ENCODE peak calls at places on chromosomes 16 and 17, in four cellular contexts. G is neuronal stem cell, Z is IMR-90, B is H1. F is an unnamed sample.

GRCh38 chr17:80791758-80792284 is 199.8 kb upstream of the CHMP6 start:
- DNase-seq in G (no peak), B (no peak), Z (peak; percentile 100), F (peak; percentile 53)

GRCh38 chr16:31216552-31217530 is at the start of gene PYDC1:
- DNase-seq in G (no peak), B (peak; percentile 75), Z (no peak), F (no peak)

GRCh38 chr17:79832211-79833109 is 6.8 kb downstream of the CBX4 start:
- DNase-seq in G (no peak), Z (no peak), B (peak; percentile 74), F (no peak)

GRCh38 chr17:2792541-2793169 is 3.6 kb upstream of the RAP1GAP2 start:
- DNase-seq in B (no peak), Z (no peak), G (no peak), F (no peak)

GRCh38 chr17:77887464-77888241 is 70.8 kb upstream of the TNRC6C start:
- DNase-seq in G (peak; percentile 56), B (no peak), Z (peak; percentile 76), F (peak; percentile 59)

GRCh38 chr16:77211880-77212735 is 12.9 kb downstream of the SYCE1L start:
- DNase-seq in Z (no peak), B (peak; percentile 89), G (peak; percentile 59), F (peak; percentile 63)

GRCh38 chr16:12062343-12063003 is 85.9 kb downstream of the SNX29 start:
- DNase-seq in G (no peak), B (no peak), Z (peak; percentile 72), F (peak; percentile 36)

GRCh38 chr17:8140058-8140412 is 12.2 kb downstream of the PER1 start:
- DNase-seq in B (no peak), G (no peak), Z (no peak), F (no peak)

GRCh38 chr16:53632526-53632925 is 71.1 kb downstream of the RPGRIP1L start:
- DNase-seq in Z (no peak), G (no peak), B (no peak), F (no peak)

GRCh38 chr17:36667922-36668321 is 66.5 kb downstream of the MRM1 start:
- DNase-seq in G (no peak), B (no peak), Z (no peak), F (peak; percentile 31)

GRCh38 chr16:67662653-67663010 is 1.9 kb downstream of the PARD6A start:
- DNase-seq in G (no peak), B (no peak), Z (no peak), F (no peak)

GRCh38 chr16:55754056-55754455 is 78.8 kb downstream of the CES1 start:
- DNase-seq in B (no peak), Z (no peak), G (no peak), F (no peak)

GRCh38 chr17:57862990-57863667 is 13.3 kb upstream of the MRPS23 start:
- DNase-seq in G (no peak), B (no peak), Z (no peak), F (no peak)

GRCh38 chr16:78817442-78817829 is 718.0 kb downstream of the WWOX start:
- DNase-seq in Z (no peak), B (no peak), G (no peak), F (no peak)

GRCh38 chr16:4176794-4177438 is 60.7 kb upstream of the ADCY9 start:
- DNase-seq in B (no peak), Z (peak; percentile 73), G (no peak), F (no peak)

GRCh38 chr17:6455321-6455705 is 11.1 kb downstream of the PIMREG start:
- DNase-seq in B (peak; percentile 73), G (no peak), Z (peak; percentile 17), F (no peak)

GRCh38 chr16:4746991-4747574 is 12.7 kb downstream of the DNAAF8 start:
- DNase-seq in G (no peak), Z (no peak), B (no peak), F (no peak)

GRCh38 chr16:84559311-84559932 is 55.0 kb upstream of the MEAK7 start:
- DNase-seq in B (peak; percentile 60), Z (no peak), G (no peak), F (peak; percentile 96)

GRCh38 chr17:8629371-8630226 is 926 bp downstream of the MYH10 start:
- DNase-seq in B (peak; percentile 63), G (no peak), Z (no peak), F (no peak)

GRCh38 chr17:75566456-75567233 is 21.0 kb upstream of the MYO15B start:
- DNase-seq in G (no peak), B (no peak), Z (no peak), F (no peak)

GRCh38 chr16:49644143-49644460 is 211.8 kb downstream of the ZNF423 start:
- DNase-seq in Z (no peak), B (no peak), G (no peak), F (no peak)

GRCh38 chr16:62213763-62214162 is 177.5 kb upstream of the CDH8 start:
- DNase-seq in B (peak; percentile 60), Z (no peak), G (no peak), F (no peak)

GRCh38 chr16:12002447-12003006 is 26.0 kb downstream of the SNX29 start:
- DNase-seq in Z (peak; percentile 75), B (no peak), G (no peak), F (no peak)

GRCh38 chr17:64156670-64157069 is 26.7 kb upstream of the ERN1 start:
- DNase-seq in Z (no peak), B (no peak), G (no peak), F (no peak)

GRCh38 chr16:82585675-82586074 is 41.1 kb upstream of the CDH13 start:
- DNase-seq in Z (peak; percentile 88), G (no peak), B (no peak), F (no peak)

GRCh38 chr17:28712037-28712704 is 483 bp upstream of the PROCA1 start:
- DNase-seq in Z (no peak), B (peak; percentile 85), G (no peak), F (peak; percentile 18)
- H2BK120ac ChIP-seq in Z (no peak overlapping the region), B (peak overlapping the region; percentile 7), G (no peak overlapping the region), F (peak overlapping the region; percentile 61)

GRCh38 chr16:2857451-2858244 is at the start of gene PRSS22:
- DNase-seq in G (no peak), Z (peak; percentile 13), B (peak; percentile 74), F (peak; percentile 97)
- H3K23ac ChIP-seq in G (peak within 1 kb of the TSS; percentile 73), Z (no peak within 1 kb of the TSS), B (no peak within 1 kb of the TSS), F (no peak within 1 kb of the TSS)

DNA sequence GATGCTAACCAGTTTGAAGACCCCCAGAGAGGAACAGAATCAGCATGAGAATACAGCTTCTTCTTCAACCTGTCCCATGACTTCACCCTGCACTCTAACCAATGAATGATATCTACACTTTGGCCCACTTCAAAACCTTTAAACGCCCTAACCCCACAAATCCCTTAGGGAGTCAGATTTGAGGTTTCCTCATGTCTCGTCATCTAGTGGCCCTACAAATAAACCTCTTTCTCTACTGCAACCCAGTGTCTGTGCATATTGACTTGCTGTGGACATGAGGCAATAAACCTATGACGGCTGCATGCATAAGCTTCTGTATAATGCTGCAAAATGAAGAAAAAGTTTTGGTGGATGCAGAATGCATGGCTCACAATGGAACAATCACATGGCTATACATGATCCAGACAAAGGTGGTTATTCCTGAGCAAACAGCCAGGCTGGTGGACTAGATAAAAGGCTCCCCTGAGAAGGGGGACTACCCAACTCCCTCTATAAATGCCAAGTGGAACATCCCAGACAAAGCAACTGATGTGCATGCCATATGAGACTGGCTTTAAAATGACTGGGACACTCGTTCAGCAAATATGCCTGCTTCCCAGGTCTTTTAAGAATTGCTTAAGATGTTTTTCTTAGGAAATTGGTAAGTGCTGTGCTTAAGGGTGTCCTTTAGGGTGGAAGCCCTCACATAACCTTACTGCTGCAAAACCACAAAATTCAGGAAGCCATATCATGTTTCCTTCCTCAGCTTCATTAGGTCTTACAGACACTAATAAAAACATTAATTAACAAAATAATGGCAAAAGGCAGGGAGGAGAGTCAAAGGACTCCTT is 12.2 kb downstream of the N4BP1 start:
- DNase-seq in B (no peak), G (no peak), Z (peak; percentile 55), F (no peak)
- H3K9me3 ChIP-seq in B (peaks cover 26% of the 10 kb centered on the region), G (peaks cover 66% of the 10 kb centered on the region), Z (peaks cover 5% of the 10 kb centered on the region), F (peaks cover 4% of the 10 kb centered on the region)

GRCh38 chr16:83781-84615 is 6.0 kb downstream of the MPG start:
- DNase-seq in Z (peak; percentile 28), G (no peak), B (no peak), F (peak; percentile 5)
- H2BK120ac ChIP-seq in Z (peak overlapping the region; percentile 75), G (no peak overlapping the region), B (no peak overlapping the region), F (no peak overlapping the region)

GRCh38 chr17:45974916-45975630 is 24.0 kb upstream of the STH start:
- DNase-seq in B (no peak), Z (no peak), G (no peak), F (no peak)

GRCh38 chr17:45976755-45977505 is 22.1 kb upstream of the STH start:
- DNase-seq in Z (peak; percentile 22), G (no peak), B (no peak), F (peak; percentile 95)

GRCh38 chr17:45976391-45976754 is 22.7 kb upstream of the STH start:
- DNase-seq in G (no peak), Z (no peak), B (no peak), F (no peak)

GRCh38 chr17:45973943-45974859 is 24.8 kb upstream of the STH start:
- DNase-seq in Z (no peak), G (no peak), B (no peak), F (no peak)

DNA sequence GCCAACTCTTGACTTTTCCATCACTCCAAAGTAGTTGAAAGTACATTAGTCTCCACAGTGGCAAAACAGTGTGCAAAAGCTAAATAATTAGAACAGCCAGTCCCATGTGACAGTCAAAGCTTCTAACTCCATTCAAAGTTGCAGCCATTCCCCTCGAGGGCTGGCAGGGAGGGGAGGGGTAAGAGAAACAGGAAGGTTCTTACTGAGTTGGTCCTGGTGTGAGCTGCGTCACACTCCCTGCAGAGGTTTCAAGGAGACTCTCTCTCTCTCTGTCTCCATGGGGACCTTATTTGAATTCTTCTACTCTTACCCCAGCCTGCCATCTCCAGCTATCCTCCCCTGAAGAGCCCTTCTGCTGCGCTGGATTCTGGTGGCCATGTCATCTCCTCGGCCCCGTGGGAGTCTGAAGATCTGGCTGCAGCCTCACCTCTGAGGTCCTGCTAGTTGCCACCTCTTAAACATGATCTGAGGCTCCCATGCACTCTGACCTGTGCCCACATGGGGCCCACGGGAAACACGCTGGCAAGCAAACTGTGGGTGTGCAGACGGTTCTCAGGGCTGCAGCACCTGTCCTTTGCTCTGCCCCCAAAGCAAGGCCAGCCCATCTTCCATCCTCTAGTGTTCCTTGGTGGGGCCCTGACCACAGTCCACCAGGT is 23.3 kb upstream of the STH start:
- DNase-seq in G (no peak), B (no peak), Z (no peak), F (no peak)
- H3K23ac ChIP-seq in G (no peak overlapping the region), B (no peak overlapping the region), Z (no peak overlapping the region), F (no peak overlapping the region)

DNA sequence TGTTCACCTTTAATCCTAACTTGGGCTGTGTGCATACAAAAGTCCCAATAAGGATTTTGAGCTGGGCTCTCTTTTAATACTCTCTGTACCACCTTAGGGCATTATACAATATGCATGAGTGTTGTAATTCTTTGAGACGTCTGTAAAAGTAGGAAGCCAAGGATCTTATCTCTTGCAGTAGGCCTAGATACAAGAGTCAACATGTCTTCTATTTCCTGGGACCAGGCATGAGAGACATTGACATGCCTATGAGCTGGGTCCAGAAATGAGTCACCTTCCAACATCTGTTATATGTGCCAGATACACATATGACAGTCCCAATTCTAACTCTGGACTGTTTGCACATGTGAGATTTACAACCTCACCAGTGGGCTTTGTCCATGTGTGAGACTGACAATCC is 1911.2 kb downstream of the TP53TG3F start:
- DNase-seq in B (no peak), G (no peak), Z (no peak), F (no peak)
- H3K9me3 ChIP-seq in B (peaks cover 75% of the 10 kb centered on the region), G (no peaks in the 10 kb centered on the region), Z (peaks cover 5% of the 10 kb centered on the region), F (peaks cover 10% of the 10 kb centered on the region)

F was measured in trophoblast cell.